ENCODE peak calls at places on chromosomes 12 and 14, in eight cellular contexts. S is OCI-LY7, R is mucosa of descending colon, E is esophagus squamous epithelium, U is MCF 10A, Q is right lobe of liver, D is MM.1S, K is brain microvascular endothelial cell. Z is an unnamed sample.

GRCh38 chr14:105485720-105486332 is 860 bp upstream of the CRIP1 start:
- DNase-seq in S (no peak), R (peak; percentile 63), E (no peak), U (no peak), Q (no peak), D (no peak), K (no peak), Z (no peak)

GRCh38 chr12:1912580-1913376 is 5.7 kb downstream of the CACNA2D4 start:
- DNase-seq in S (no peak), R (no peak), E (no peak), U (peak; percentile 13), Q (no peak), D (no peak), K (no peak), Z (no peak)

GRCh38 chr14:100588671-100589070 is 1.5 kb upstream of the BEGAIN start:
- DNase-seq in S (no peak), R (peak; percentile 16), E (no peak), U (no peak), Q (peak; percentile 10), D (no peak), K (no peak), Z (no peak)

GRCh38 chr14:106812788-106813476 is 1286.5 kb downstream of the TMEM121 start:
- DNase-seq in S (no peak), R (no peak), E (no peak), U (no peak), Q (no peak), D (no peak), K (no peak), Z (no peak)

GRCh38 chr14:23321572-23322547 is 603 bp downstream of the PABPN1 start:
- DNase-seq in S (peak; percentile 51), R (peak; percentile 63), E (no peak), U (peak; percentile 56), Q (peak; percentile 70), D (no peak), K (peak; percentile 46), Z (no peak)

GRCh38 chr12:46153267-46153872 is 115.5 kb downstream of the SLC38A1 start:
- DNase-seq in S (peak; percentile 55), R (no peak), E (no peak), U (peak; percentile 46), Q (no peak), D (peak; percentile 45), K (no peak), Z (peak; percentile 16)

GRCh38 chr12:125360540-125360939 is 295.3 kb downstream of the AACS start:
- DNase-seq in S (no peak), R (no peak), E (no peak), U (no peak), Q (no peak), D (no peak), K (no peak), Z (no peak)

GRCh38 chr14:50340945-50341344 is 28.8 kb downstream of the DMAC2L start:
- DNase-seq in S (peak; percentile 14), R (no peak), E (no peak), U (no peak), Q (no peak), D (no peak), K (no peak), Z (no peak)

GRCh38 chr12:57772429-57773322 is at the start of gene EEF1AKMT3:
- DNase-seq in S (no peak), R (peak; percentile 82), E (no peak), U (peak; percentile 66), Q (peak; percentile 77), D (peak; percentile 33), K (peak; percentile 33), Z (no peak)
- TF ChIP-seq CTCF in S (no peak), R (no peak), E (peak; percentile 17), U (no peak), Q (no peak), D (no peak), K (no peak), Z (no peak)

GRCh38 chr12:121626087-121626852 is at the start of gene ORAI1:
- DNase-seq in S (peak; percentile 97), R (peak; percentile 99), E (peak; percentile 79), U (peak; percentile 93), Q (peak; percentile 99), D (peak; percentile 83), K (peak; percentile 85), Z (peak; percentile 70)
- TF ChIP-seq CTCF in S (peak; percentile 9), R (peak; percentile 24), E (peak; percentile 41), U (no peak), Q (no peak), D (no peak), K (peak; percentile 4), Z (no peak)

GRCh38 chr14:59739794-59740193 is 130.8 kb downstream of the RTN1 start:
- DNase-seq in S (no peak), R (no peak), E (no peak), U (peak; percentile 47), Q (peak; percentile 59), D (no peak), K (no peak), Z (no peak)
- TF ChIP-seq CTCF in S (no peak), R (no peak), E (no peak), U (no peak), Q (no peak), D (no peak), K (no peak), Z (no peak)

GRCh38 chr12:116636636-116637519 is 77.7 kb downstream of the MAP1LC3B2 start:
- DNase-seq in S (no peak), R (no peak), E (no peak), U (no peak), Q (no peak), D (no peak), K (no peak), Z (no peak)
- TF ChIP-seq CTCF in S (no peak), R (no peak), E (no peak), U (no peak), Q (no peak), D (no peak), K (no peak), Z (no peak)

GRCh38 chr14:66401447-66402095 is 84.6 kb upstream of the CCDC196 start:
- DNase-seq in S (no peak), R (no peak), E (no peak), U (peak; percentile 52), Q (no peak), D (peak; percentile 6), K (peak; percentile 1), Z (no peak)

GRCh38 chr14:66398437-66398836 is 87.7 kb upstream of the CCDC196 start:
- DNase-seq in S (no peak), R (no peak), E (no peak), U (no peak), Q (no peak), D (no peak), K (no peak), Z (no peak)

GRCh38 chr14:66404051-66404450 is 82.1 kb upstream of the CCDC196 start:
- DNase-seq in S (no peak), R (no peak), E (no peak), U (no peak), Q (no peak), D (no peak), K (no peak), Z (no peak)

GRCh38 chr14:66405158-66405557 is 81.0 kb upstream of the CCDC196 start:
- DNase-seq in S (no peak), R (no peak), E (no peak), U (no peak), Q (no peak), D (no peak), K (peak; percentile 80), Z (no peak)

DNA sequence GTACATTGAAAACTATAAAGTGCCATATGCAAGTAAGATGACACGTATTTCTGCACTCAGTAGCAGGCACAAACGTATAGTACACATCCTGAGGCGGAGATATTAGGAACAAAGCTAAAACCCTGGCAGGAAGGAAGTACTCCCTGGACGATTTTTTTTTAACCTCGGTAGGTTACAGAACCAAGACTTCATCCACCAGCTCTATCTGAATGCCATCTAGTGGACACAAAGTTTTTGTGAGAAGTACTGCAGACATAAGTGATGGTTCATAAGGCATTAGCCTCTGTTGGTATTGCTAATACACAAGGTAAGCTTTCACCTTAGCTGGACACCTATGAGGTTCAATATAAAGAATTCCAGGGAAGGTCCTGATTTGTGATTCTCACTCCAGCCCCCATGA is 83.0 kb upstream of the CCDC196 start:
- DNase-seq in S (peak; percentile 34), R (no peak), E (no peak), U (peak; percentile 54), Q (no peak), D (peak; percentile 45), K (peak; percentile 8), Z (no peak)
- TF ChIP-seq CTCF in S (peak; percentile 70), R (no peak), E (peak; percentile 58), U (peak; percentile 28), Q (peak; percentile 57), D (peak; percentile 45), K (peak; percentile 50), Z (peak; percentile 51)

GRCh38 chr12:130661501-130662255 is 54.4 kb downstream of the RIMBP2 start:
- DNase-seq in S (no peak), R (no peak), E (no peak), U (no peak), Q (no peak), D (no peak), K (no peak), Z (no peak)
- TF ChIP-seq CTCF in S (peak; percentile 30), R (no peak), E (no peak), U (peak; percentile 19), Q (no peak), D (peak; percentile 10), K (no peak), Z (no peak)

DNA sequence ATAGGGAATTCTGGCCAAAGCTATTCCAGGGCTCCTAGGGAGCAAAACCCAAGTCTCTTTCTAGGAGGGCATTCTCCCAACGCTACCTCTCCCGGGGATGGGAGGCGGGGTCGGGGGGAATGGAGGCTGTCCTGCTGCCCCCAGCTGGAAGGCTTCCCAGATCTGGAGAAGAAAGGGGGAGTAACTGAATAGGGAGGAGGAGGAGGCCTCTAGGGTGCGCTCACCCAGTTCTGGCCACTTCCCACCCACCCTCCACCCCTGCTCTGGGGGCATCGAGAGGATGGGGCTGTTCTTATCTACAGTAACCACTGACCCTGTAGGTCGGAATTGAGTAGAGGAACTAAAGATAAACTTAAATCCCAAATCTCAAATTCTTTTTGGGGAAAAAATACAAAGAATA is 577 bp upstream of the RNASE1 start:
- DNase-seq in S (no peak), R (no peak), E (no peak), U (no peak), Q (no peak), D (no peak), K (no peak), Z (no peak)
- TF ChIP-seq CTCF in S (no peak), R (no peak), E (no peak), U (no peak), Q (no peak), D (no peak), K (no peak), Z (no peak)